ENCODE peak calls at places on chromosomes 7 and 10, in ten cellular contexts. V is lower lobe of right lung, U is adipocyte, R is stomach, N is SK-N-SH, E is transverse colon, J is H9, L is uterus, Y is A549, A is Karpas-422. B is an unnamed sample. For H3K9me3, the result is how much of the 10 kb centered on the place peaks cover.

GRCh38 chr7:47580811-47581331 is 1.0 kb downstream of the TNS3 start:
- DNase-seq in A (peak), J (no peak), E (no peak), N (no peak), U (peak), R (no peak), Y (peak), L (no peak), V (no peak), B (no peak)

GRCh38 chr7:1888425-1888824 is 218.3 kb downstream of the ELFN1 start:
- DNase-seq in Y (no peak), R (no peak), U (no peak), L (no peak), E (no peak), J (no peak), A (no peak), V (no peak), N (no peak), B (no peak)

GRCh38 chr10:71746344-71747037 is 26.8 kb downstream of the VSIR start:
- DNase-seq in A (peak), J (peak), U (no peak), E (peak), N (peak), R (peak), L (no peak), Y (no peak), V (peak), B (no peak)

GRCh38 chr7:131105803-131106680 is 221.6 kb upstream of the MKLN1 start:
- DNase-seq in R (peak), N (peak), J (peak), A (peak), Y (peak), E (peak), L (peak), U (peak), V (peak), B (peak)

GRCh38 chr10:77641788-77642397 is 4.3 kb upstream of the KCNMA1 start:
- DNase-seq in U (peak), V (no peak), J (no peak), R (peak), Y (peak), A (peak), L (peak), N (peak), E (peak), B (peak)

GRCh38 chr7:92608380-92609322 is 18.5 kb upstream of the FAM133B start:
- DNase-seq in J (peak), U (no peak), N (no peak), A (no peak), L (peak), V (peak), R (no peak), Y (no peak), E (no peak), B (no peak)

GRCh38 chr10:117894339-117894738 is 152.4 kb downstream of the RAB11FIP2 start:
- DNase-seq in L (no peak), Y (no peak), R (no peak), N (no peak), J (no peak), A (no peak), U (no peak), V (no peak), E (no peak), B (no peak)

GRCh38 chr10:17474595-17474994 is 20.2 kb upstream of the ST8SIA6 start:
- DNase-seq in J (no peak), E (no peak), R (no peak), V (no peak), Y (peak), L (no peak), U (peak), A (no peak), N (no peak), B (no peak)

GRCh38 chr7:36096460-36097095 is 56.5 kb upstream of the EEPD1 start:
- DNase-seq in J (peak), N (no peak), A (no peak), V (no peak), U (no peak), R (no peak), E (no peak), Y (peak), L (no peak), B (no peak)

GRCh38 chr7:124688991-124689390 is 76.6 kb downstream of the GPR37 start:
- DNase-seq in J (no peak), A (no peak), N (no peak), U (no peak), E (no peak), Y (no peak), V (no peak), R (no peak), L (no peak), B (no peak)

GRCh38 chr10:12945709-12946359 is 55.7 kb downstream of the CCDC3 start:
- DNase-seq in V (no peak), E (no peak), Y (no peak), R (no peak), L (no peak), N (no peak), A (peak), J (no peak), U (no peak), B (no peak)

GRCh38 chr7:44633254-44634186 is 27.1 kb downstream of the OGDH start:
- DNase-seq in R (peak), A (peak), V (peak), E (peak), L (peak), J (no peak), U (peak), N (no peak), Y (no peak), B (no peak)

GRCh38 chr10:4229106-4229505 is 444.1 kb upstream of the KLF6 start:
- DNase-seq in N (no peak), E (no peak), R (no peak), Y (no peak), V (no peak), J (no peak), A (no peak), L (no peak), U (no peak), B (no peak)

GRCh38 chr10:18743926-18744325 is 84.7 kb downstream of the ARL5B start:
- DNase-seq in A (no peak), V (no peak), E (no peak), R (no peak), J (no peak), U (no peak), L (no peak), Y (no peak), N (no peak), B (no peak)

GRCh38 chr10:122060250-122060649 is 71.3 kb downstream of the TACC2 start:
- DNase-seq in A (no peak), Y (no peak), J (no peak), V (no peak), L (no peak), U (peak), E (peak), N (no peak), R (no peak), B (no peak)

GRCh38 chr10:104333037-104333727 is 5.1 kb downstream of the ITPRIP start:
- DNase-seq in L (no peak), N (peak), J (no peak), Y (no peak), E (no peak), V (no peak), A (no peak), R (peak), U (no peak), B (no peak)

GRCh38 chr7:142188159-142188558 is 69.7 kb downstream of the PRSS58 start:
- DNase-seq in E (no peak), U (peak), J (no peak), A (no peak), R (no peak), Y (no peak), N (no peak), V (no peak), L (no peak), B (no peak)

GRCh38 chr10:67612577-67613537 is 83.1 kb downstream of the CTNNA3 start:
- DNase-seq in N (no peak), U (peak), V (no peak), E (no peak), L (no peak), J (no peak), A (no peak), Y (no peak), R (no peak), B (no peak)

GRCh38 chr10:114684822-114685209 is 26.7 kb upstream of the ABLIM1 start:
- DNase-seq in E (no peak), L (no peak), Y (peak), N (peak), U (peak), R (no peak), A (no peak), V (no peak), J (no peak), B (no peak)

GRCh38 chr10:314871-315270 is 179.6 kb downstream of the ZMYND11 start:
- DNase-seq in E (no peak), Y (no peak), L (no peak), A (no peak), J (no peak), N (no peak), U (no peak), R (no peak), V (no peak), B (no peak)

GRCh38 chr10:114638874-114639625 is 19.0 kb downstream of the ABLIM1 start:
- DNase-seq in J (no peak), E (no peak), L (no peak), U (peak), N (no peak), Y (no peak), A (no peak), R (no peak), V (no peak), B (no peak)

GRCh38 chr7:69912846-69913245 is 314.6 kb downstream of the AUTS2 start:
- DNase-seq in J (no peak), N (no peak), Y (no peak), E (no peak), U (peak), R (no peak), A (no peak), L (no peak), V (no peak), B (no peak)

GRCh38 chr7:25759748-25760147 is 392.2 kb upstream of the NFE2L3 start:
- DNase-seq in E (no peak), Y (no peak), L (no peak), A (no peak), N (no peak), R (no peak), U (no peak), V (no peak), J (peak), B (no peak)

GRCh38 chr10:69766161-69766910 is 35.4 kb upstream of the COL13A1 start:
- DNase-seq in N (peak), Y (no peak), J (no peak), L (no peak), U (peak), E (no peak), V (no peak), A (no peak), R (no peak), B (no peak)

GRCh38 chr10:103758294-103758681 is 97.1 kb downstream of the SH3PXD2A start:
- DNase-seq in V (no peak), R (no peak), Y (peak), A (no peak), L (no peak), J (no peak), E (no peak), U (no peak), N (no peak), B (no peak)

GRCh38 chr7:134730359-134730758 is 49.1 kb upstream of the CALD1 start:
- DNase-seq in Y (no peak), R (no peak), E (no peak), V (no peak), N (no peak), U (peak), L (no peak), A (no peak), J (no peak), B (no peak)

GRCh38 chr7:95141755-95142154 is 182.6 kb downstream of the PON1 start:
- DNase-seq in Y (no peak), V (no peak), A (no peak), N (no peak), J (no peak), R (no peak), L (no peak), E (no peak), U (peak), B (no peak)

GRCh38 chr10:83212632-83213349 is 926.5 kb upstream of the GHITM start:
- DNase-seq in V (no peak), Y (no peak), E (no peak), N (no peak), A (no peak), L (no peak), J (no peak), U (peak), R (no peak), B (no peak)

GRCh38 chr7:131555565-131556054 is 818 bp downstream of the PODXL start:
- DNase-seq in A (peak), J (no peak), E (no peak), V (no peak), Y (no peak), R (no peak), U (no peak), L (no peak), N (no peak), B (no peak)

GRCh38 chr7:436367-437128 is 83.1 kb downstream of the PDGFA start:
- DNase-seq in Y (no peak), N (no peak), V (no peak), E (no peak), L (no peak), R (no peak), A (no peak), U (no peak), J (no peak), B (no peak)
- H3K9me3 ChIP-seq in Y (under half), N (under half), V (under half), E (under half), L (under half), R (under half), A (under half), U (under half), J (under half), B (under half)

DNA sequence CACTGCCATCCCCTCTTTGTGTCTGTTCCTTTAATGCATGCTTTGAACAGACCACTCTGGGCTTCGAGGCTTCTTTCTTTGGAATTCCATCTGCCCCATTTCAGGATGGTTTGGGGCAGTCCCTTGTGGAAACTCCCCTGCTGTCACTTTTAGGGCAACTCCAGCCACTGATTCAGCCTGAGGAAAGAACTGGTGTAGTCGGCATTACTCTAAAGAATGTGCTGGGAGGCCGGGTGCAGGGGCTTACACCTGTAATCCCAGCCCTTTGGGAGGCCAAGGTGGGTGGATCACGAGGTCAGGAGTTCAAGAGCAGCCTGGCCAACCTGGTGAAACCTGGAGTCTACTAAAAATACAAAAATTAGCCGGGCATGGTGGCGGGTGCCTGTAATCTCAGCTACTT is 358.1 kb upstream of the NUPR2 start:
- DNase-seq in A (no peak), J (no peak), V (no peak), Y (no peak), E (no peak), L (no peak), U (no peak), R (no peak), N (no peak), B (no peak)
- H3K9me3 ChIP-seq in A (under half), J (half or more), V (half or more), Y (under half), E (half or more), L (under half), U (half or more), R (half or more), N (under half), B (half or more)

GRCh38 chr7:157558875-157559595 is 222.2 kb downstream of the DNAJB6 start:
- DNase-seq in N (no peak), A (no peak), L (no peak), V (peak), Y (no peak), E (no peak), J (no peak), R (no peak), U (no peak), B (no peak)
- H3K9me3 ChIP-seq in N (under half), A (under half), L (under half), V (under half), Y (under half), E (under half), J (under half), R (under half), U (under half), B (under half)

GRCh38 chr10:26357203-26357602 is 80.9 kb upstream of the APBB1IP start:
- DNase-seq in J (no peak), L (no peak), N (no peak), U (no peak), A (no peak), V (no peak), R (no peak), E (no peak), Y (no peak), B (no peak)
- H3K9me3 ChIP-seq in J (under half), L (under half), N (under half), U (under half), A (under half), V (under half), R (under half), E (under half), Y (under half), B (under half)

GRCh38 chr7:138370956-138371355 is 89.1 kb upstream of the TRIM24 start:
- DNase-seq in J (no peak), E (no peak), N (no peak), R (no peak), Y (no peak), V (no peak), L (no peak), U (no peak), A (no peak), B (no peak)
- H3K9me3 ChIP-seq in J (under half), E (under half), N (under half), R (under half), Y (under half), V (under half), L (under half), U (under half), A (under half), B (under half)

DNA sequence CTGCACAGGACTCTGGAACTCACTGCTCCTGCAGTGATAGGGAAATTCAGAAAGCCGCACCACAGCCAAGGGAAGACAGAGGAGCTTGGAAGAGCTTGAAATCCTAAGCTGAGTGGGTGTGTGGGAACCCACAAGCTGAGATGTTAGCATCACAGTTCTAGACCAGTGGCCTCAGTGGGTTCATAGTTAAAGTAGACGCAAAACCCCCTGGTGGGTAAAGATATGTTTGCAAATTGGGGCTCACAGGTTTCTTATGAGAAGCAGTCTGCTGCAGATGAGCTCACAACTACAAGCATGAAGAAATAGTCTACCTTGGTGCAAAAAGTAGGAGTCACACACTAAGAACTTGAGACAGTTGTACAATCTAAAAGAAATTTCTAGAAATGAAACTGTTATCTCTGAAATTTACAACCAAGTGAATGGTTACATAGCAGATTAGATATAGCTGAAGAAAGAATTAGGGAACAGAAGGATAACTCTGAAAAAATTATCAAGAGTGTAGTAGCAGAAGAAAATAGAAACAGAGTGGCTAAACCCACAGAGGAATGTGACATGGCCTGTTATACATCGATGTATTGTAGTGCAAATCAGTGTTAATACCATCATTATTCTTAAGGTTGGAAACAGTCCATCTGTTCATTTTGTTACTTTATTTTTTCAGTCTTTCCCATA is 77.2 kb downstream of the DYNC2I1 start:
- DNase-seq in A (no peak), L (no peak), Y (no peak), J (no peak), N (no peak), U (no peak), R (no peak), V (no peak), E (no peak), B (no peak)
- H3K9me3 ChIP-seq in A (under half), L (under half), Y (under half), J (under half), N (under half), U (under half), R (under half), V (under half), E (under half), B (under half)